ENCODE peak calls at places on chromosomes 16 and 17, in seven cellular contexts. R, F, T, L, U, Q and H are unnamed samples.

GRCh38 chr17:27333410-27333980 is 39.6 kb downstream of the WSB1 start:
- DNase-seq in R (no peak), T (peak), F (no peak), L (no peak), Q (no peak), U (no peak), H (no peak)

GRCh38 chr16:15689290-15689689 is 39.2 kb downstream of the NDE1 start:
- DNase-seq in U (no peak), L (no peak), F (peak), Q (no peak), T (no peak), R (no peak), H (no peak)

GRCh38 chr17:62627904-62628603 is 584 bp downstream of the MRC2 start:
- DNase-seq in R (peak), T (peak), Q (no peak), F (peak), U (no peak), L (peak), H (peak)

GRCh38 chr16:35181422-35182030 is 1722.1 kb downstream of the TP53TG3F start:
- DNase-seq in Q (no peak), T (no peak), U (no peak), L (no peak), F (no peak), R (no peak), H (no peak)

GRCh38 chr17:32555611-32556310 is 69.0 kb downstream of the CDK5R1 start:
- DNase-seq in F (no peak), L (no peak), T (no peak), R (no peak), Q (no peak), U (no peak), H (no peak)

GRCh38 chr16:1363501-1364041 is 11.8 kb downstream of the GNPTG start:
- DNase-seq in Q (peak), L (peak), F (peak), T (peak), U (peak), R (peak), H (no peak)

GRCh38 chr17:34237458-34237857 is 17.6 kb upstream of the CCL2 start:
- DNase-seq in R (no peak), U (no peak), F (no peak), Q (no peak), T (no peak), L (no peak), H (no peak)

GRCh38 chr17:40602445-40603443 is 37.5 kb upstream of the CCR7 start:
- DNase-seq in U (no peak), F (no peak), T (no peak), R (no peak), Q (no peak), L (peak), H (no peak)

GRCh38 chr16:55323637-55324490 is at the start of gene IRX6:
- DNase-seq in F (no peak), R (peak), Q (no peak), U (peak), L (no peak), T (peak), H (peak)

GRCh38 chr16:84947022-84947421 is 64.3 kb downstream of the ZDHHC7 start:
- DNase-seq in T (no peak), L (no peak), U (no peak), Q (no peak), F (no peak), R (no peak), H (no peak)

GRCh38 chr16:79767597-79768280 is 167.2 kb upstream of the MAF start:
- DNase-seq in R (peak), T (no peak), F (no peak), U (no peak), Q (no peak), L (peak), H (peak)

GRCh38 chr16:59632266-59632855 is 898.2 kb upstream of the GOT2 start:
- DNase-seq in Q (no peak), U (no peak), R (no peak), F (peak), T (no peak), L (peak), H (no peak)

GRCh38 chr16:88005148-88005547 is 53.9 kb downstream of the BANP start:
- DNase-seq in T (peak), L (no peak), F (no peak), Q (no peak), U (peak), R (peak), H (no peak)

GRCh38 chr17:12896386-12896785 is 107.1 kb downstream of the ARHGAP44 start:
- DNase-seq in L (no peak), T (peak), F (peak), Q (no peak), U (no peak), R (peak), H (no peak)

GRCh38 chr16:27463741-27464662 is 62.0 kb downstream of the IL21R start:
- DNase-seq in Q (no peak), T (no peak), F (no peak), L (no peak), U (no peak), R (no peak), H (no peak)

GRCh38 chr16:86120201-86120981 is 221.4 kb downstream of the IRF8 start:
- DNase-seq in F (peak), L (no peak), Q (no peak), R (no peak), T (no peak), U (no peak), H (no peak)

GRCh38 chr17:50396261-50397110 is 837 bp downstream of the LRRC59 start:
- DNase-seq in T (no peak), R (peak), L (peak), U (no peak), Q (peak), F (peak), H (peak)

GRCh38 chr17:61574542-61575351 is 16.3 kb downstream of the NACA2 start:
- DNase-seq in L (peak), F (peak), U (no peak), R (peak), T (peak), Q (no peak), H (peak)

GRCh38 chr16:29714972-29715371 is 30.8 kb downstream of the C16orf54 start:
- DNase-seq in R (no peak), T (no peak), F (no peak), U (no peak), Q (no peak), L (no peak), H (no peak)

GRCh38 chr16:26453215-26453614 is 613.5 kb upstream of the C16orf82 start:
- DNase-seq in Q (no peak), R (peak), U (no peak), L (no peak), T (no peak), F (no peak), H (no peak)

GRCh38 chr17:32610943-32611342 is 124.2 kb downstream of the CDK5R1 start:
- DNase-seq in R (peak), F (no peak), U (no peak), L (no peak), T (no peak), Q (no peak), H (no peak)

GRCh38 chr17:17732444-17732843 is 51.2 kb downstream of the RAI1 start:
- DNase-seq in U (no peak), F (no peak), L (no peak), R (no peak), Q (no peak), T (no peak), H (no peak)

GRCh38 chr16:595094-595528 is 5.2 kb downstream of the RAB40C start:
- DNase-seq in R (no peak), F (no peak), Q (no peak), T (no peak), U (no peak), L (no peak), H (no peak)

GRCh38 chr17:79648181-79648831 is 37.5 kb upstream of the RBFOX3 start:
- DNase-seq in U (peak), L (no peak), F (no peak), T (peak), Q (no peak), R (no peak), H (no peak)

DNA sequence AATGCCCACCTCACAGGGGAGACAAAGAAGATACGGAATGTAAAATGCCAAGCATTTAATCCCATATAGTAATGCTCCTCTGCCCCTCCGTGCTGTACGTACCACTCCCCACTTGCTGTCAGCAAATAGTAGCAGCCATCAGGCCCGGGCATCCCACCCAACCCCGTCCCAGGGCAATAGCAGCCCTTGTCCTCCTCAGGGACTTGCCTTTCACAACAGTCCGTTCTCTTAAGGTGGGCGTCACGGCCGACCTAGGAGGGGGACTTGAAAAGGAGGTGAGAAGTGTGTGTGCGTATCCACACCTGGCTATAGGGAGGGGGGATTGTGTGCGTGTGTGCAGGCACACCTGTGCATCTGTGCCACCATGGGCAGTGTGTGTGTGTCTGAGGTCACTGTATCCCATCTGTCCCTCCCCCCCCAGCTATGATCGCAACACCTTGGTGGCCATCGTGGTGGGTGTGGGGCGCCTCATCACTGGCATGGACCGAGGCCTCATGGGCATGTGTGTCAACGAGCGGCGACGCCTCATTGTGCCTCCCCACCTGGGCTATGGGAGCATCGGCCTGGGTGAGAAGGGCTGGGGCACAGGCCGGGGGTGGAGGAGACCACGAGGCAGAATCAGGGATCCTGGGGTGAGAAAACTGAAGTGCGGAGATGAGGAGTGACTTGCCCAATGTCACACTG is 4.0 kb downstream of the FKBP10 start:
- DNase-seq in T (no peak), U (no peak), R (no peak), Q (no peak), F (no peak), L (no peak), H (no peak)
- H3K9ac ChIP-seq in T (no peak), U (no peak), R (no peak), Q (no peak), F (no peak), L (no peak), H (no peak)

GRCh38 chr16:57636184-57636583 is 7.8 kb downstream of the ADGRG1 start:
- DNase-seq in R (no peak), U (no peak), L (no peak), Q (no peak), F (no peak), T (no peak), H (no peak)
- H3K27ac ChIP-seq in R (no peak), U (no peak), L (no peak), Q (no peak), F (no peak), T (no peak), H (no peak)

GRCh38 chr16:24887472-24887871 is 41.7 kb downstream of the SLC5A11 start:
- DNase-seq in T (no peak), F (no peak), R (no peak), U (no peak), L (no peak), Q (no peak), H (no peak)

GRCh38 chr16:24896439-24896838 is 50.7 kb downstream of the SLC5A11 start:
- DNase-seq in F (no peak), Q (no peak), L (no peak), R (no peak), T (no peak), U (no peak), H (no peak)

DNA sequence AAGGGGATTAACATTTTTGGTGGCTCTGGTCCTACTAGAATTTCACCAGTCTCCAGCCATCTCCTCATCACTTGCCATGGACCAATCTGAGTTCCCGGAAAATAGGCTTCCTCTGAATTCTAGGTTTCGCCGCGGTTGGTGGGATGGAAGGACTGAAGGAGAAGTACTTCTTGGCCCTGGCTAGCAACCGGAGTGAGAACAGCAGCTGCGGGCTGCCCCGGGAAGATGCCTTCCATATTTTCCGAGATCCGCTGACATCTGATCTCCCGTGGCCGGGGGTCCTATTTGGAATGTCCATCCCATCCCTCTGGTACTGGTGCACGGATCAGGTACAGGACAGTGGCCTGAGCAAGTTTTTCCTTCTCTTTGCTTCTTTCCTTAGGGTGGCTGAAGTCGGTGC is 45.0 kb downstream of the SLC5A11 start:
- DNase-seq in Q (no peak), F (no peak), U (no peak), L (no peak), R (no peak), T (no peak), H (no peak)
- H2BK120ac ChIP-seq in Q (no peak), F (no peak), U (no peak), L (no peak), R (no peak), T (no peak), H (no peak)

GRCh38 chr16:22739077-22739476 is 74.9 kb upstream of the HS3ST2 start:
- DNase-seq in F (no peak), U (no peak), Q (no peak), L (no peak), T (no peak), R (no peak), H (no peak)
- H3K9ac ChIP-seq in F (no peak), U (no peak), Q (no peak), L (no peak), T (no peak), R (no peak), H (no peak)